ENCODE peak calls at places on chromosomes 16 and 17, in eight cellular contexts. K is lower lobe of right lung; S is esophagus squamous epithelium; J is Caco-2; B is psoas muscle; Q is CD8-positive, alpha-beta T cell; E is endodermal cell; V is GM23338. I is an unnamed sample. For H3K4me1, the result is how much of the 10 kb centered on the place peaks cover.

GRCh38 chr16:49986351-49987124 is 38.5 kb upstream of the CNEP1R1 start:
- DNase-seq in J (no peak), Q (no peak), S (no peak), E (peak), V (peak), K (no peak), B (no peak), I (peak)

GRCh38 chr17:29929006-29929543 is 953 bp downstream of the SSH2 start:
- DNase-seq in S (no peak), Q (no peak), B (no peak), V (peak), E (peak), K (no peak), J (peak), I (peak)

GRCh38 chr17:35289222-35289621 is 46.4 kb downstream of the SLFN5 start:
- DNase-seq in V (no peak), E (no peak), J (no peak), K (no peak), B (no peak), Q (no peak), S (no peak), I (no peak)

GRCh38 chr16:53781023-53781605 is 77.2 kb downstream of the FTO start:
- DNase-seq in E (no peak), K (no peak), V (no peak), B (no peak), Q (no peak), J (no peak), S (no peak), I (no peak)

GRCh38 chr17:6654816-6655731 is 3.5 kb downstream of the C17orf100 start:
- DNase-seq in B (no peak), S (no peak), V (peak), K (peak), J (no peak), Q (no peak), E (peak), I (no peak)

GRCh38 chr16:9309844-9310243 is 218.4 kb downstream of the HAPSTR1 start:
- DNase-seq in E (no peak), V (no peak), B (no peak), K (no peak), S (no peak), Q (no peak), J (no peak), I (no peak)

GRCh38 chr17:35709874-35710273 is 21.6 kb upstream of the RASL10B start:
- DNase-seq in Q (no peak), K (no peak), B (no peak), E (no peak), J (no peak), S (no peak), V (no peak), I (no peak)

GRCh38 chr17:17205368-17206148 is 575 bp downstream of the PLD6 start:
- DNase-seq in Q (no peak), E (no peak), J (peak), V (peak), B (peak), K (peak), S (no peak), I (peak)

GRCh38 chr17:13367154-13367553 is 234.6 kb downstream of the HS3ST3A1 start:
- DNase-seq in E (no peak), V (no peak), Q (no peak), J (no peak), K (no peak), S (no peak), B (no peak), I (no peak)

GRCh38 chr16:46801428-46802049 is 29.4 kb downstream of the C16orf87 start:
- DNase-seq in J (peak), E (no peak), V (peak), Q (no peak), B (no peak), S (no peak), K (no peak), I (no peak)

GRCh38 chr17:13513039-13513405 is 88.7 kb downstream of the HS3ST3A1 start:
- DNase-seq in S (no peak), V (peak), K (no peak), B (no peak), J (no peak), E (no peak), Q (no peak), I (no peak)

GRCh38 chr17:68738044-68738443 is 136.9 kb upstream of the FAM20A start:
- DNase-seq in K (no peak), Q (no peak), S (no peak), J (no peak), E (no peak), V (no peak), B (no peak), I (no peak)

GRCh38 chr17:60759756-60760155 is 82.1 kb downstream of the BCAS3 start:
- DNase-seq in Q (no peak), S (no peak), E (no peak), B (no peak), J (no peak), V (no peak), K (no peak), I (no peak)

GRCh38 chr17:62692159-62692651 is 64.7 kb downstream of the MRC2 start:
- DNase-seq in K (no peak), Q (no peak), J (no peak), S (no peak), V (no peak), E (peak), B (no peak), I (no peak)

GRCh38 chr17:17524091-17524490 is 27.9 kb upstream of the RASD1 start:
- DNase-seq in Q (no peak), V (no peak), B (no peak), S (no peak), E (no peak), J (no peak), K (no peak), I (no peak)

GRCh38 chr17:72433797-72434196 is 313.0 kb downstream of the SOX9 start:
- DNase-seq in Q (no peak), J (no peak), S (no peak), B (no peak), K (no peak), E (no peak), V (no peak), I (no peak)

GRCh38 chr17:13786000-13786598 is 184.4 kb upstream of the HS3ST3A1 start:
- DNase-seq in S (no peak), V (no peak), J (no peak), Q (no peak), K (no peak), B (no peak), E (no peak), I (no peak)

GRCh38 chr17:36600936-36601302 is 464 bp upstream of the MRM1 start:
- DNase-seq in E (no peak), J (no peak), S (no peak), B (no peak), V (no peak), K (no peak), Q (peak), I (no peak)

GRCh38 chr17:54882371-54882770 is 18.3 kb upstream of the TOM1L1 start:
- DNase-seq in B (no peak), Q (no peak), J (no peak), V (no peak), S (no peak), K (no peak), E (no peak), I (no peak)

GRCh38 chr16:64417711-64418227 is 704.1 kb downstream of the CDH11 start:
- DNase-seq in E (no peak), J (no peak), V (no peak), Q (no peak), K (no peak), S (no peak), B (no peak), I (no peak)

GRCh38 chr17:62051053-62051452 is 14.0 kb downstream of the MED13 start:
- DNase-seq in J (no peak), E (no peak), K (no peak), B (no peak), Q (no peak), S (no peak), V (no peak), I (no peak)

GRCh38 chr17:57016764-57017116 is 38.8 kb downstream of the SCPEP1 start:
- DNase-seq in J (no peak), Q (no peak), K (no peak), B (no peak), S (no peak), E (peak), V (no peak), I (no peak)

GRCh38 chr16:20647736-20648135 is 49.7 kb downstream of the ACSM1 start:
- DNase-seq in B (no peak), S (no peak), Q (no peak), E (no peak), J (no peak), K (no peak), V (peak), I (peak)

GRCh38 chr16:2159052-2159838 is 3.7 kb downstream of the TRAF7 start:
- DNase-seq in S (no peak), E (no peak), K (no peak), B (peak), Q (no peak), V (no peak), J (no peak), I (no peak)

GRCh38 chr17:11412653-11413052 is 171.6 kb downstream of the SHISA6 start:
- DNase-seq in S (no peak), E (no peak), B (no peak), V (no peak), K (no peak), J (no peak), Q (no peak), I (no peak)

GRCh38 chr16:49639739-49640388 is 216.0 kb downstream of the ZNF423 start:
- DNase-seq in E (peak), V (peak), J (no peak), B (peak), K (no peak), S (no peak), Q (no peak), I (peak)

GRCh38 chr16:85378145-85379040 is 234.7 kb upstream of the GSE1 start:
- DNase-seq in Q (no peak), S (no peak), B (no peak), V (no peak), J (no peak), E (no peak), K (no peak), I (no peak)
- H3K4me1 ChIP-seq in Q (under half), S (under half), B (under half), V (under half), J (under half), E (under half), K (under half), I (under half)

GRCh38 chr17:1180958-1181768 is 1.4 kb upstream of the ABR start:
- DNase-seq in K (no peak), B (no peak), J (no peak), S (no peak), V (peak), E (peak), Q (no peak), I (no peak)

GRCh38 chr17:1177099-1177996 is 2.4 kb downstream of the ABR start:
- DNase-seq in B (no peak), J (no peak), S (no peak), K (no peak), E (no peak), Q (no peak), V (no peak), I (no peak)

GRCh38 chr17:1180434-1180742 is 607 bp upstream of the ABR start:
- DNase-seq in V (peak), Q (no peak), B (no peak), S (no peak), E (no peak), J (no peak), K (no peak), I (no peak)

GRCh38 chr17:1179635-1180433 is at the start of gene ABR:
- DNase-seq in E (peak), Q (peak), S (no peak), J (peak), B (peak), V (peak), K (peak), I (peak)

GRCh38 chr17:1179112-1179634 is 608 bp downstream of the ABR start:
- DNase-seq in B (no peak), Q (no peak), E (peak), K (no peak), V (no peak), S (no peak), J (no peak), I (peak)
- H3K4me1 ChIP-seq in B (under half), Q (under half), E (under half), K (under half), V (under half), S (under half), J (under half), I (under half)

GRCh38 chr17:82226809-82227628 is 1.8 kb upstream of the SLC16A3 start:
- DNase-seq in S (no peak), E (no peak), Q (no peak), K (no peak), V (no peak), B (peak), J (no peak), I (no peak)
- H3K4me1 ChIP-seq in S (under half), E (under half), Q (under half), K (under half), V (under half), B (under half), J (under half), I (under half)

GRCh38 chr16:84595052-84595481 is 22.8 kb downstream of the COTL1 start:
- DNase-seq in E (no peak), J (no peak), K (peak), V (no peak), Q (no peak), S (no peak), B (no peak), I (no peak)
- H3K4me1 ChIP-seq in E (under half), J (under half), K (half or more), V (under half), Q (half or more), S (under half), B (under half), I (under half)

DNA sequence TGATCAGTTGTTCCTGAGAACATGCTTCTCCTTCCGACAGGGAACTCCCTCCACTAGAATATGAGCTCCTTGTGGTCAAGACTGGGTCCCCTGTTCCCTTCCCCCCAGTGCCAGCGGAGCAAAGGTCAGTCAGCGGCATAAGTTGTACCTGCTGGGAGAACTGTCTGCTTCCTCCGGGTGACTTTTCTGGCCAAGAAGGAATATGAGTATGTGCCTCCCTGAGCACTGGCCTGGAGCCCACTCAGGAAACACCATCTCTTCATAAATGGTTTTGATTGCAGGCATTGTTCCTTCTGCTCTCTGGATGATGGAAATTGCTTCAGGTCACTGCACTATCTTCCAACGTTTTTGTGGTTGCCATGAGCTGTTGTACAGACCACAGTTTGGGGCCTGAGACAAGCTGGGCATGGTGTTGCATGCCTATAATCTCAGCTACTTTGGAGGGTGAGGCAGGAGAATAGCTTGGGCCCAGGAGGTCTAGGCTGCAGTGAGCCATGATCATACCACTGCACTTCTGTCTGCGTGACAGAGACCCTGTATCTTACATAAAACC is 2.9 kb upstream of the P4HB start:
- DNase-seq in J (no peak), Q (no peak), K (no peak), V (no peak), S (no peak), B (no peak), E (no peak), I (no peak)
- H3K4me1 ChIP-seq in J (under half), Q (under half), K (half or more), V (under half), S (under half), B (under half), E (under half), I (under half)

GRCh38 chr17:33779399-33779697 is 475.7 kb upstream of the CCL2 start:
- DNase-seq in J (no peak), Q (no peak), V (no peak), B (no peak), K (no peak), E (no peak), S (no peak), I (no peak)

GRCh38 chr17:33776903-33777302 is 478.2 kb upstream of the CCL2 start:
- DNase-seq in K (no peak), B (no peak), S (no peak), J (no peak), E (no peak), Q (no peak), V (no peak), I (no peak)

GRCh38 chr17:33778505-33779398 is 476.3 kb upstream of the CCL2 start:
- DNase-seq in B (no peak), J (peak), E (peak), Q (peak), K (no peak), V (peak), S (no peak), I (peak)

GRCh38 chr17:33777674-33778073 is 477.4 kb upstream of the CCL2 start:
- DNase-seq in E (no peak), V (no peak), Q (no peak), K (no peak), J (no peak), B (no peak), S (no peak), I (no peak)
- H3K4me1 ChIP-seq in E (under half), V (under half), Q (under half), K (under half), J (under half), B (under half), S (under half), I (under half)

GRCh38 chr17:37614823-37615222 is 5.6 kb upstream of the SYNRG start:
- DNase-seq in V (no peak), K (no peak), Q (no peak), E (no peak), B (no peak), J (no peak), S (no peak), I (no peak)
- H3K4me1 ChIP-seq in V (under half), K (under half), Q (under half), E (under half), B (under half), J (under half), S (under half), I (under half)

GRCh38 chr17:77436058-77436442 is 295.3 kb downstream of the SEC14L1 start:
- DNase-seq in S (no peak), V (peak), J (no peak), K (no peak), E (peak), B (no peak), Q (no peak), I (no peak)
- H3K4me1 ChIP-seq in S (half or more), V (under half), J (under half), K (half or more), E (under half), B (half or more), Q (half or more), I (under half)

I was measured in HAP-1.